ENCODE peak calls at places on chromosomes 6 and 20, in eight cellular contexts. C is upper lobe of left lung, Y is GM12878, S is Panc1, G is GM23338, E is HCT116, D is K562, A is HepG2. X is an unnamed sample.

GRCh38 chr20:38542994-38543906 is 37.7 kb upstream of the ADIG start:
- ATAC-seq in C (peak; percentile 49), Y (no peak), S (no peak), G (no peak), E (no peak), D (no peak), A (no peak), X (peak; percentile 61)

GRCh38 chr6:119339941-119340456 is 9.6 kb downstream of the MAN1A1 start:
- ATAC-seq in C (peak; percentile 73), Y (no peak), S (no peak), G (no peak), E (no peak), D (peak; percentile 28), A (peak; percentile 30), X (peak; percentile 34)

GRCh38 chr20:49165611-49166010 is 22.5 kb downstream of the STAU1 start:
- ATAC-seq in C (no peak), Y (peak; percentile 62), S (no peak), G (no peak), E (no peak), D (no peak), A (no peak), X (no peak)

GRCh38 chr6:137389150-137389664 is 105.0 kb downstream of the OLIG3 start:
- ATAC-seq in C (no peak), Y (peak; percentile 95), S (no peak), G (no peak), E (no peak), D (no peak), A (no peak), X (no peak)

GRCh38 chr6:107666084-107666981 is 157.8 kb downstream of the SCML4 start:
- ATAC-seq in C (no peak), Y (no peak), S (no peak), G (no peak), E (no peak), D (no peak), A (peak; percentile 88), X (no peak)

GRCh38 chr20:64050261-64051032 is 1.0 kb upstream of the SOX18 start:
- ATAC-seq in C (no peak), Y (peak; percentile 2), S (peak; percentile 7), G (peak; percentile 5), E (no peak), D (peak; percentile 73), A (peak; percentile 45), X (no peak)

GRCh38 chr6:165487347-165487746 is 175.7 kb downstream of the PDE10A start:
- ATAC-seq in C (no peak), Y (no peak), S (no peak), G (no peak), E (no peak), D (no peak), A (no peak), X (no peak)

GRCh38 chr20:23150304-23151007 is 64.3 kb upstream of the CD93 start:
- ATAC-seq in C (no peak), Y (no peak), S (no peak), G (no peak), E (no peak), D (no peak), A (no peak), X (no peak)

GRCh38 chr6:293185-294174 is 1.2 kb downstream of the DUSP22 start:
- ATAC-seq in C (no peak), Y (peak; percentile 1), S (no peak), G (peak; percentile 7), E (no peak), D (no peak), A (no peak), X (peak; percentile 10)

GRCh38 chr6:149863596-149863845 is 638 bp downstream of the LRP11 start:
- ATAC-seq in C (no peak), Y (peak; percentile 10), S (peak; percentile 15), G (peak; percentile 14), E (no peak), D (no peak), A (peak; percentile 2), X (no peak)

GRCh38 chr6:106910999-106911949 is 63.3 kb downstream of the CD24 start:
- ATAC-seq in C (no peak), Y (no peak), S (no peak), G (peak; percentile 69), E (no peak), D (peak; percentile 92), A (peak; percentile 77), X (no peak)

GRCh38 chr6:56693246-56693607 is 50.5 kb upstream of the DST start:
- ATAC-seq in C (no peak), Y (no peak), S (peak; percentile 69), G (no peak), E (no peak), D (no peak), A (peak; percentile 84), X (peak; percentile 78)

GRCh38 chr6:130632288-130632687 is 194.9 kb upstream of the SMLR1 start:
- ATAC-seq in C (no peak), Y (no peak), S (no peak), G (no peak), E (no peak), D (no peak), A (no peak), X (no peak)

GRCh38 chr6:36683145-36683655 is 4.7 kb downstream of the CDKN1A start:
- ATAC-seq in C (no peak), Y (no peak), S (no peak), G (no peak), E (no peak), D (no peak), A (no peak), X (no peak)

GRCh38 chr6:159044899-159045727 is at the start of gene TAGAP:
- ATAC-seq in C (peak; percentile 82), Y (peak; percentile 89), S (no peak), G (no peak), E (no peak), D (no peak), A (no peak), X (peak; percentile 70)
- TF ChIP-seq POLR2AphosphoS5 in C (no peak), Y (peak; percentile 80), S (no peak), G (no peak), E (no peak), D (no peak), A (no peak), X (peak; percentile 33)

GRCh38 chr6:157596886-157597285 is 215.9 kb downstream of the ZDHHC14 start:
- ATAC-seq in C (no peak), Y (no peak), S (no peak), G (no peak), E (no peak), D (no peak), A (no peak), X (no peak)

GRCh38 chr6:157596461-157596860 is 215.5 kb downstream of the ZDHHC14 start:
- ATAC-seq in C (no peak), Y (no peak), S (no peak), G (no peak), E (no peak), D (no peak), A (no peak), X (peak; percentile 61)

GRCh38 chr6:157599191-157599590 is 218.2 kb downstream of the ZDHHC14 start:
- ATAC-seq in C (no peak), Y (peak; percentile 45), S (no peak), G (no peak), E (no peak), D (no peak), A (no peak), X (no peak)

GRCh38 chr6:157595768-157596167 is 214.8 kb downstream of the ZDHHC14 start:
- ATAC-seq in C (no peak), Y (no peak), S (no peak), G (no peak), E (no peak), D (no peak), A (peak; percentile 34), X (no peak)

DNA sequence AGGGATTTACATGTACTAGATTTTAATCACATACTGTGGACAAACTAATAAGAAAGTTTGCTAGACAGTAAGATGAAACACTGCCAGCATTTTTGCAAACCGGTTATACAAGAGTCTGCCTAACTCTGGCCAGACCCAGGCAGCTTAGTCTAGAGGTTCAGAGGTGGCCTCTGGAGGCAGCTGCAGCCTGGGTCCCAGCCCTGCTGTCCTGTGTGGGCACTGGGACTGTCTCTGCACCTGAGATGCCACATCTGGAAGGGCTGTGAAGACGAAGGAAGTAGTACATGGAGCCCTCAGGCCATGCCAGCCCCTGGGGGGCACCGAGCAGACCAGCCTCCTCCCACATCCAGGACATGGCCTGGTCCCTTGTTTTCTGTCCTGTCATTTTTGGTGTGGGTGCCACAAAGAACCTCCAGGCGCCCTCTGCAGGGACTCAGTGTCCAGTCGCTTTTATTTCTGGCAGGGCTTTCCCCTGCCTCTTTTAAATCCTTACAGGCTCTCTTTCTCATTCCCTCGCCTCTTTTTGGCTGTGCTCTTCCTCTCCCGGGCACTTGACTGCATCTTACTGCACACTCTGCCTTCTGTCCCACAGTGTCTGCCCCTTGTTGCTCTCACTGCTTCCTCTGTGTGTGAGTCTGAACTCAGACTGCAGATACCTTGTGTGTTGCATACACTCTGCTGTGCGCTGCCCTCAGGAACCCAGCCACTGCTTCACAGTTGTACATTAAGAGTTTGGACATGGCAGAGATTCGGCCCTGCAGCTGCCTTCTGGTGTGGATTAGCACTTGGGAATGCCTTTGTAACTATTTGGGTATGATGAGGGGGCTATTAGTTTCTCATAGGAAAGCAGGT is 216.7 kb downstream of the ZDHHC14 start:
- ATAC-seq in C (peak; percentile 70), Y (peak; percentile 91), S (peak; percentile 87), G (peak; percentile 84), E (peak; percentile 90), D (peak; percentile 94), A (peak; percentile 90), X (peak; percentile 38)
- TF ChIP-seq CTCF in C (no peak), Y (peak; percentile 51), S (peak; percentile 84), G (peak; percentile 61), E (peak; percentile 94), D (peak; percentile 85), A (peak; percentile 90), X (peak; percentile 22)

DNA sequence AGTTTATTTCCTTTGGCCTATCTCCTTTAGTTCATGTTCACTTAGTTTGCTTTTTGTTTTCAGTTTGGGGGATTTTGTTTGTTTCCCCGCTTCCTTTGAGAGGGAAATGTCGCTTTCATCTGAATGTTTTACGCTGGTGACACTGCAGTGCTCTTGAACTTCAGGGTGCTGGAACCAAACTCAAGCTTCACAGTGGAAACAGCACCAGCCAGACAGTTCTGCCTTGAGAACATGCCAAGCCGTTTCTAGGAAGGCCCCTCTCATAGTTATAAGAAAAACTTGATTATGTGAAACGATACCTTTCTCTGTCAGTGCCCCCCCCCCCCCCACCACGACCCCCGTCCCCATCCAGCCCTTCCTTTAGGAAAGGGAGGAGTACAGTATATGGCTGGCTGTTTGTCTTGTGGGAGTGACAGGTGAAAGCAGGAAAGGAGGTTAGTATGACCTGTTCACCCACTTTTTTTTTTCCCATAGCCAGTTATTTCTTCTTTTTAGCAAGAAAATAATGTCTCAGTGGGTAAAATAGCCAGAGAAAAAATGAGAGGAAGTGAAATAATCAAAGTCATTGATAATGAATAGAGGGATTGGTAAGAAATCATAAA is 130.1 kb downstream of the LRRC1 start:
- ATAC-seq in C (no peak), Y (no peak), S (no peak), G (no peak), E (no peak), D (no peak), A (no peak), X (no peak)
- H3K4me3 ChIP-seq in C (no peak overlapping the region), Y (no peak overlapping the region), S (no peak overlapping the region), G (no peak overlapping the region), E (no peak overlapping the region), D (no peak overlapping the region), A (no peak overlapping the region), X (no peak overlapping the region)

DNA sequence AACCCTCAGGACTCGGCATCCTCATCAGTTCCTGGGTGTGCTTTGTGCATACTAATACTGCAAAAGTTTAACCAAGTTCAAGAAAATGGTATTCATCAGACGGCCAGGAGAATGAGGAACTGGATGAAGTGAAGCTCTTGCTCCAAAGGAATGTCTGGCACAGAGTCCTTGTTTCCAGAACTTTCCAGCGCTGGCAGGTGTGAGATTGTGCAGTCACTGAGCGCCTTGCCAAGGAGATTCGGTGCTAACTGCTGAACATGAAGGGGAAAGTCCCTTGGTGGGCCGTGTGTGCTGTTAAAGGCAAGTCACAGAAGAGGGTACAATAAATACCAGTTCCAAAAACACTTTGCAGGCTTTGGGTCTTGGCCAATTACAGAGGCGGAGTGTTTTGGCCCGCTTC is 262.3 kb upstream of the SOX4 start:
- ATAC-seq in C (peak; percentile 68), Y (peak; percentile 54), S (no peak), G (no peak), E (no peak), D (no peak), A (no peak), X (peak; percentile 55)
- TF ChIP-seq POLR2AphosphoS5 in C (no peak), Y (no peak), S (no peak), G (no peak), E (no peak), D (no peak), A (no peak), X (no peak)